ENCODE peak calls at places on chromosomes 4 and X, in nine cellular contexts. B is type B pancreatic cell, T is OCI-LY7, N is lung, Z is progenitor cell of endocrine pancreas, V is WTC11, A is MM.1S, X is stomach, Q is CD14-positive monocyte. J is an unnamed sample.

GRCh38 chr4:122632396-122633143 is 11.7 kb upstream of the IL21 start:
- DNase-seq in A (no peak), Z (no peak), Q (no peak), V (no peak), B (no peak), N (no peak), T (no peak), X (no peak), J (no peak)

GRCh38 chrX:1072637-1073377 is 139.6 kb downstream of the CRLF2 start:
- DNase-seq in B (no peak), Z (no peak), T (peak), N (no peak), Q (no peak), A (no peak), V (peak), X (no peak), J (no peak)

GRCh38 chr4:13126976-13127910 is 356.9 kb downstream of the RAB28 start:
- DNase-seq in V (no peak), Q (no peak), Z (no peak), T (no peak), A (no peak), B (no peak), X (peak), N (no peak), J (no peak)

GRCh38 chr4:153603258-153603657 is 80.8 kb upstream of the TLR2 start:
- DNase-seq in V (no peak), X (no peak), B (no peak), Q (no peak), N (no peak), Z (no peak), T (no peak), A (no peak), J (no peak)

GRCh38 chrX:139360356-139360755 is 170.2 kb upstream of the F9 start:
- DNase-seq in A (no peak), Z (no peak), B (no peak), V (no peak), Q (no peak), T (no peak), N (no peak), X (no peak), J (no peak)

GRCh38 chr4:176274441-176274840 is 5.4 kb upstream of the ASB5 start:
- DNase-seq in Q (no peak), V (no peak), X (no peak), B (no peak), N (no peak), Z (no peak), T (no peak), A (no peak), J (no peak)

GRCh38 chr4:130395871-130396270 is 1299.9 kb downstream of the C4orf33 start:
- DNase-seq in X (no peak), N (no peak), T (no peak), Z (no peak), V (no peak), A (no peak), B (no peak), Q (no peak), J (no peak)

GRCh38 chrX:154333837-154334271 is 38.3 kb downstream of the TKTL1 start:
- DNase-seq in Z (no peak), Q (peak), X (no peak), A (peak), N (no peak), V (no peak), T (peak), B (no peak), J (no peak)

GRCh38 chr4:147843162-147843561 is 111.3 kb downstream of the ARHGAP10 start:
- DNase-seq in Z (no peak), N (no peak), T (peak), A (peak), X (no peak), V (no peak), Q (no peak), B (no peak), J (no peak)

GRCh38 chrX:45778621-45779020 is 577.9 kb upstream of the DIPK2B start:
- DNase-seq in B (no peak), N (no peak), X (no peak), V (no peak), Z (no peak), T (no peak), Q (no peak), A (no peak), J (no peak)

GRCh38 chr4:104589264-104589868 is 94.7 kb upstream of the CXXC4 start:
- DNase-seq in X (no peak), T (no peak), A (no peak), B (no peak), Q (no peak), Z (no peak), V (no peak), N (no peak), J (no peak)

GRCh38 chr4:119207051-119207450 is 5.5 kb upstream of the USP53 start:
- DNase-seq in N (no peak), B (no peak), X (no peak), V (no peak), T (no peak), Q (no peak), Z (no peak), A (no peak), J (no peak)

GRCh38 chr4:15964159-15964558 is 1.2 kb upstream of the FGFBP2 start:
- DNase-seq in Q (no peak), B (no peak), A (no peak), N (no peak), V (no peak), X (no peak), T (peak), Z (no peak), J (no peak)
- TF ChIP-seq CTCF in Q (no peak), B (no peak), A (no peak), N (no peak), V (no peak), X (no peak), T (peak), Z (no peak), J (peak)

DNA sequence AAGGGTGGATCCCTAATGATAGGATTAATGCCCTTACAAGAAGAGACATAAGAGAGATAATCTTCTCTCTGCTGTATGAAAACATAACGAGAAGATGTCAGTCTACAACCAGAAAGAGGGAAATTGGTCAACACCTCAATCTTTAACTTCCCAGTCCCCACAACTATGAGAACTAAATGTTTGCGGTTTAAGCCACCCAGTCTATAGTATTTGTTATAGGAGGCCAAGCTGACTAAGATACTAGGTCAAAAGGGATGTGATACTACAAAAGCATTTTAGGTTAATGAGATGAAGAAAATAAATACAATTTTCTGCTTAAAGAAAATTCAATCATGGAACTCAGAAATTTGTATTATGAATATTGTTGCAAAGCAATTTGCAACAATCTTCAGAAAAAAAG is 55.4 kb upstream of the LHFPL1 start:
- DNase-seq in Z (no peak), V (no peak), T (no peak), N (no peak), B (no peak), A (no peak), X (no peak), Q (no peak), J (no peak)
- TF ChIP-seq CTCF in Z (no peak), V (no peak), T (no peak), N (no peak), B (no peak), A (no peak), X (no peak), Q (no peak), J (no peak)

GRCh38 chrX:51608766-51609165 is 9.9 kb downstream of the CENPVL3 start:
- DNase-seq in T (no peak), N (no peak), X (no peak), Z (no peak), B (no peak), V (no peak), A (no peak), Q (no peak), J (no peak)

GRCh38 chrX:51614353-51614752 is 4.4 kb downstream of the CENPVL3 start:
- DNase-seq in V (no peak), B (no peak), Z (no peak), Q (no peak), T (peak), N (no peak), A (peak), X (no peak), J (no peak)
- TF ChIP-seq CTCF in V (peak), B (peak), Z (peak), Q (peak), T (peak), N (no peak), A (peak), X (peak), J (peak)

GRCh38 chr4:142475663-142476062 is 370.4 kb downstream of the INPP4B start:
- DNase-seq in T (no peak), V (no peak), Q (no peak), B (no peak), X (no peak), Z (no peak), N (no peak), A (no peak), J (no peak)

GRCh38 chr4:142474398-142475087 is 371.6 kb downstream of the INPP4B start:
- DNase-seq in X (peak), B (no peak), Q (no peak), V (no peak), A (peak), T (no peak), N (no peak), Z (no peak), J (no peak)

GRCh38 chr4:142473218-142473959 is 372.7 kb downstream of the INPP4B start:
- DNase-seq in A (no peak), Q (no peak), T (no peak), N (peak), X (no peak), V (no peak), Z (no peak), B (no peak), J (no peak)

GRCh38 chr4:142473960-142474338 is 372.2 kb downstream of the INPP4B start:
- DNase-seq in A (peak), V (no peak), N (peak), B (no peak), T (peak), Q (no peak), X (no peak), Z (no peak), J (no peak)
- TF ChIP-seq CTCF in A (no peak), V (no peak), N (no peak), B (no peak), T (no peak), Q (no peak), X (no peak), Z (no peak), J (no peak)

GRCh38 chr4:139469869-139470268 is 15.9 kb downstream of the RAB33B start:
- DNase-seq in T (no peak), B (no peak), V (no peak), N (no peak), A (no peak), X (peak), Q (no peak), Z (no peak), J (no peak)
- TF ChIP-seq CTCF in T (no peak), B (no peak), V (no peak), N (no peak), A (no peak), X (no peak), Q (no peak), Z (no peak), J (no peak)

GRCh38 chrX:108735680-108736508 is 469 bp downstream of the IRS4 start:
- DNase-seq in B (no peak), T (no peak), Z (peak), A (no peak), V (peak), N (no peak), Q (no peak), X (no peak), J (no peak)

GRCh38 chrX:108732630-108733321 is 3.6 kb downstream of the IRS4 start:
- DNase-seq in N (no peak), B (no peak), A (peak), T (no peak), V (peak), X (no peak), Q (no peak), Z (peak), J (no peak)

GRCh38 chrX:108734426-108734825 is 1.9 kb downstream of the IRS4 start:
- DNase-seq in X (no peak), Q (no peak), T (no peak), N (no peak), Z (no peak), B (no peak), A (no peak), V (no peak), J (no peak)

GRCh38 chrX:108736509-108737479 is at the start of gene IRS4:
- DNase-seq in V (peak), N (no peak), Z (peak), A (peak), T (no peak), Q (no peak), X (no peak), B (peak), J (no peak)

GRCh38 chrX:108735087-108735679 is 1.2 kb downstream of the IRS4 start:
- DNase-seq in Q (no peak), N (no peak), V (peak), T (no peak), B (no peak), A (no peak), X (no peak), Z (peak), J (no peak)
- TF ChIP-seq CTCF in Q (no peak), N (no peak), V (no peak), T (no peak), B (peak), A (no peak), X (no peak), Z (peak), J (no peak)

DNA sequence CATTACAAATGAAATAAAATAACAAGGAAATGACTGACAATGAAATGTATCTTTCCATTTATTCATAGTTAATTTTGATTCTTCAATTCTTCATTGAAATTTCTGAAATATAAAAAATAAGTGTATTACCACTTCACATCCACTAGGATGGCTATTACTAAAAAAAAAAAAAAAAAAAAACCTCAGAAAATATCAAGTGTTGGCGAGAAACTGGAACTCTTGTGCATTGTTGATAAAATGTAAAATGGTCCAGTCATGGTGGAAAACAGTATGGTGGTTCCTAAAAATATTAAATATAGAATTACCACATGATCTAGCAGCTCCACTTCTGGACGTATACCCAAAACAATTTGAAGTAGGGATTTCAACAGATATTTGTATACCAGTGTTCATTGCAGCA is 22.9 kb downstream of the PGAM4 start:
- DNase-seq in Z (no peak), Q (no peak), T (no peak), X (no peak), A (no peak), B (no peak), V (no peak), N (no peak), J (no peak)
- TF ChIP-seq CTCF in Z (peak), Q (peak), T (no peak), X (no peak), A (no peak), B (peak), V (no peak), N (no peak), J (no peak)

GRCh38 chrX:39935414-39936064 is 162.2 kb downstream of the BCOR start:
- DNase-seq in B (no peak), N (no peak), Z (no peak), Q (no peak), A (no peak), V (no peak), T (no peak), X (no peak), J (no peak)
- TF ChIP-seq CTCF in B (no peak), N (no peak), Z (no peak), Q (no peak), A (no peak), V (no peak), T (no peak), X (no peak), J (no peak)

J was measured in D721Med.